ENCODE peak calls at places on chromosomes 16 and 17, in seven cellular contexts. One of them, this sample, is unnamed.

GRCh38 chr17:82648761-82649474 is 674 bp upstream of the WDR45B start:
- DNase-seq in stomach: peak
- DNase-seq in foreskin fibroblast: no peak
- DNase-seq in lung: peak
- DNase-seq in IMR-90: no peak
- DNase-seq in AG10803: no peak
- DNase-seq in tibial nerve: peak
- DNase-seq in this sample: no peak

GRCh38 chr16:67068212-67068753 is 39.3 kb downstream of the CBFB start:
- DNase-seq in lung: no peak
- DNase-seq in IMR-90: peak
- DNase-seq in stomach: no peak
- DNase-seq in foreskin fibroblast: peak
- DNase-seq in tibial nerve: no peak
- DNase-seq in AG10803: no peak
- DNase-seq in this sample: peak

GRCh38 chr16:48173877-48174276 is 18.1 kb upstream of the ABCC12 start:
- DNase-seq in stomach: no peak
- DNase-seq in foreskin fibroblast: no peak
- DNase-seq in AG10803: no peak
- DNase-seq in IMR-90: no peak
- DNase-seq in tibial nerve: no peak
- DNase-seq in lung: no peak
- DNase-seq in this sample: no peak

GRCh38 chr17:62094175-62094574 is 29.1 kb upstream of the MED13 start:
- DNase-seq in AG10803: no peak
- DNase-seq in IMR-90: peak
- DNase-seq in foreskin fibroblast: peak
- DNase-seq in stomach: no peak
- DNase-seq in tibial nerve: no peak
- DNase-seq in lung: no peak
- DNase-seq in this sample: no peak

GRCh38 chr16:77843412-77843811 is 55.0 kb downstream of the VAT1L start:
- DNase-seq in lung: no peak
- DNase-seq in AG10803: peak
- DNase-seq in stomach: no peak
- DNase-seq in IMR-90: no peak
- DNase-seq in tibial nerve: no peak
- DNase-seq in foreskin fibroblast: no peak
- DNase-seq in this sample: no peak

GRCh38 chr17:47145351-47145750 is 43.7 kb downstream of the CDC27 start:
- DNase-seq in stomach: no peak
- DNase-seq in lung: no peak
- DNase-seq in AG10803: no peak
- DNase-seq in tibial nerve: no peak
- DNase-seq in IMR-90: no peak
- DNase-seq in foreskin fibroblast: no peak
- DNase-seq in this sample: no peak

GRCh38 chr17:57875109-57876022 is 25.5 kb upstream of the MRPS23 start:
- DNase-seq in AG10803: peak
- DNase-seq in tibial nerve: peak
- DNase-seq in lung: peak
- DNase-seq in IMR-90: peak
- DNase-seq in stomach: peak
- DNase-seq in foreskin fibroblast: peak
- DNase-seq in this sample: peak

GRCh38 chr16:50718061-50718760 is 23.7 kb upstream of the CYLD start:
- DNase-seq in lung: no peak
- DNase-seq in stomach: no peak
- DNase-seq in tibial nerve: no peak
- DNase-seq in AG10803: peak
- DNase-seq in foreskin fibroblast: peak
- DNase-seq in IMR-90: peak
- DNase-seq in this sample: peak

GRCh38 chr17:38872671-38873385 is 3.0 kb downstream of the LASP1 start:
- DNase-seq in tibial nerve: no peak
- DNase-seq in stomach: peak
- DNase-seq in foreskin fibroblast: no peak
- DNase-seq in lung: no peak
- DNase-seq in IMR-90: no peak
- DNase-seq in AG10803: no peak
- DNase-seq in this sample: no peak

GRCh38 chr16:3459401-3460090 is 16.1 kb downstream of the NAA60 start:
- DNase-seq in IMR-90: peak
- DNase-seq in tibial nerve: no peak
- DNase-seq in stomach: no peak
- DNase-seq in AG10803: no peak
- DNase-seq in lung: no peak
- DNase-seq in foreskin fibroblast: peak
- DNase-seq in this sample: peak

GRCh38 chr17:37430051-37430591 is 23.4 kb downstream of the TADA2A start:
- DNase-seq in AG10803: peak
- DNase-seq in tibial nerve: no peak
- DNase-seq in IMR-90: peak
- DNase-seq in stomach: no peak
- DNase-seq in foreskin fibroblast: peak
- DNase-seq in lung: no peak
- DNase-seq in this sample: peak

GRCh38 chr17:41814195-41814594 is 1.4 kb downstream of the FKBP10 start:
- DNase-seq in lung: no peak
- DNase-seq in IMR-90: peak
- DNase-seq in tibial nerve: no peak
- DNase-seq in AG10803: no peak
- DNase-seq in foreskin fibroblast: peak
- DNase-seq in stomach: no peak
- DNase-seq in this sample: no peak

GRCh38 chr16:75282811-75283281 is 31.4 kb upstream of the BCAR1 start:
- DNase-seq in lung: no peak
- DNase-seq in tibial nerve: no peak
- DNase-seq in IMR-90: peak
- DNase-seq in foreskin fibroblast: peak
- DNase-seq in AG10803: peak
- DNase-seq in stomach: no peak
- DNase-seq in this sample: no peak

GRCh38 chr16:67844441-67844840 is 2.3 kb upstream of the NUTF2 start:
- DNase-seq in IMR-90: peak
- DNase-seq in foreskin fibroblast: peak
- DNase-seq in tibial nerve: no peak
- DNase-seq in AG10803: peak
- DNase-seq in lung: no peak
- DNase-seq in stomach: no peak
- DNase-seq in this sample: peak

GRCh38 chr17:10563991-10564660 is 14.7 kb upstream of the MYH2 start:
- DNase-seq in foreskin fibroblast: no peak
- DNase-seq in IMR-90: no peak
- DNase-seq in tibial nerve: no peak
- DNase-seq in AG10803: no peak
- DNase-seq in stomach: no peak
- DNase-seq in lung: no peak
- DNase-seq in this sample: no peak

GRCh38 chr16:87984868-87985267 is 33.6 kb downstream of the BANP start:
- DNase-seq in tibial nerve: no peak
- DNase-seq in stomach: no peak
- DNase-seq in lung: no peak
- DNase-seq in AG10803: no peak
- DNase-seq in foreskin fibroblast: no peak
- DNase-seq in IMR-90: no peak
- DNase-seq in this sample: no peak

GRCh38 chr17:44362056-44362355 is 1.6 kb downstream of the FAM171A2 start:
- DNase-seq in stomach: no peak
- DNase-seq in AG10803: no peak
- DNase-seq in foreskin fibroblast: no peak
- DNase-seq in lung: no peak
- DNase-seq in tibial nerve: no peak
- DNase-seq in IMR-90: no peak
- DNase-seq in this sample: no peak

GRCh38 chr17:44361292-44362055 is 2.2 kb downstream of the FAM171A2 start:
- DNase-seq in lung: no peak
- DNase-seq in foreskin fibroblast: no peak
- DNase-seq in tibial nerve: no peak
- DNase-seq in stomach: no peak
- DNase-seq in IMR-90: no peak
- DNase-seq in AG10803: no peak
- DNase-seq in this sample: no peak

GRCh38 chr17:44362964-44363612 is 565 bp downstream of the FAM171A2 start:
- DNase-seq in lung: no peak
- DNase-seq in foreskin fibroblast: peak
- DNase-seq in IMR-90: no peak
- DNase-seq in tibial nerve: no peak
- DNase-seq in AG10803: no peak
- DNase-seq in stomach: no peak
- DNase-seq in this sample: no peak

GRCh38 chr17:44362479-44362963 is 1.1 kb downstream of the FAM171A2 start:
- DNase-seq in lung: no peak
- DNase-seq in stomach: no peak
- DNase-seq in tibial nerve: no peak
- DNase-seq in AG10803: no peak
- DNase-seq in IMR-90: no peak
- DNase-seq in foreskin fibroblast: no peak
- DNase-seq in this sample: no peak

DNA sequence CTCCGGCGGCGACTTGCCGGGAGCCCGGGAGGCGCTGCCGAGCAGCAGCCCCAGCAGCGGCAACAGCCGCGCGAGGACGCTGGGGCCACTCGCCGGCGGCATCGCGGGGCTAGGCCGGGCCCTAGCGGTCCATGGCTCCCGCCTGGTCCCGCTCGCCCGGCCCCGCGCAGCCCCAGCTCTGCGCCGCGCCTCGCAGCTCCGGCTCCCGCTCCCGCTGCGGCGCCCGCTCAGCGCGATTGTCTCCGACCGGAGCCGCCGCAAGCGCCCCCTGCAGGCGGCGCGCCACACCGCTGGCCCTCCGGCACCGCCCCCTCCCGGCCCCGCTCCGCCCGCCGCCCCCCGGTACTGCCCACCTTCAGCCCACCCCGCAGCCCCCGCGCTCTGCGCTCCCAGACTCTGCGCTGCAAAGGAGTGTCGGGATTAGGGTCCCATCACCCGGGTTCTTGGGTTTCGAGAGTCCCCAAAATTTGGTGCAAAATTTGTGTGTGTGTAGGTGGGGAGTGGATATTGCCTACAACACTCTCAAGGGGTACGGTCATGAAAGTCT is at the start of gene FAM171A2:
- DNase-seq in stomach: peak
- DNase-seq in IMR-90: peak
- DNase-seq in AG10803: peak
- DNase-seq in tibial nerve: no peak
- DNase-seq in foreskin fibroblast: peak
- DNase-seq in lung: no peak
- DNase-seq in this sample: no peak
- TF ChIP-seq CTCF in stomach: peak
- TF ChIP-seq CTCF in IMR-90: peak
- TF ChIP-seq CTCF in AG10803: peak
- TF ChIP-seq CTCF in tibial nerve: peak
- TF ChIP-seq CTCF in foreskin fibroblast: no peak
- TF ChIP-seq CTCF in lung: peak
- TF ChIP-seq CTCF in this sample: peak

GRCh38 chr16:4802659-4803287 is 340 bp upstream of the ROGDI start:
- DNase-seq in IMR-90: peak
- DNase-seq in foreskin fibroblast: peak
- DNase-seq in stomach: peak
- DNase-seq in lung: peak
- DNase-seq in tibial nerve: peak
- DNase-seq in AG10803: peak
- DNase-seq in this sample: peak
- TF ChIP-seq CTCF in IMR-90: no peak
- TF ChIP-seq CTCF in foreskin fibroblast: no peak
- TF ChIP-seq CTCF in stomach: peak
- TF ChIP-seq CTCF in lung: no peak
- TF ChIP-seq CTCF in tibial nerve: peak
- TF ChIP-seq CTCF in AG10803: no peak
- TF ChIP-seq CTCF in this sample: peak

GRCh38 chr17:7435676-7436555 is 681 bp downstream of the TMEM102 start:
- DNase-seq in tibial nerve: no peak
- DNase-seq in IMR-90: no peak
- DNase-seq in lung: peak
- DNase-seq in foreskin fibroblast: peak
- DNase-seq in stomach: peak
- DNase-seq in AG10803: no peak
- DNase-seq in this sample: no peak
- TF ChIP-seq CTCF in tibial nerve: no peak
- TF ChIP-seq CTCF in IMR-90: peak
- TF ChIP-seq CTCF in lung: no peak
- TF ChIP-seq CTCF in foreskin fibroblast: no peak
- TF ChIP-seq CTCF in stomach: no peak
- TF ChIP-seq CTCF in AG10803: no peak
- TF ChIP-seq CTCF in this sample: peak

GRCh38 chr16:10896165-10896564 is 19.2 kb downstream of the CIITA start:
- DNase-seq in IMR-90: no peak
- DNase-seq in AG10803: no peak
- DNase-seq in lung: no peak
- DNase-seq in stomach: no peak
- DNase-seq in foreskin fibroblast: no peak
- DNase-seq in tibial nerve: no peak
- DNase-seq in this sample: no peak

GRCh38 chr16:10889880-10890279 is 12.9 kb downstream of the CIITA start:
- DNase-seq in lung: no peak
- DNase-seq in stomach: no peak
- DNase-seq in tibial nerve: no peak
- DNase-seq in IMR-90: no peak
- DNase-seq in foreskin fibroblast: no peak
- DNase-seq in AG10803: no peak
- DNase-seq in this sample: no peak

GRCh38 chr16:10896723-10897122 is 19.7 kb downstream of the CIITA start:
- DNase-seq in foreskin fibroblast: no peak
- DNase-seq in tibial nerve: no peak
- DNase-seq in AG10803: no peak
- DNase-seq in IMR-90: no peak
- DNase-seq in stomach: no peak
- DNase-seq in lung: no peak
- DNase-seq in this sample: no peak

GRCh38 chr16:10895053-10895946 is 18.3 kb downstream of the CIITA start:
- DNase-seq in foreskin fibroblast: peak
- DNase-seq in tibial nerve: peak
- DNase-seq in AG10803: peak
- DNase-seq in lung: no peak
- DNase-seq in stomach: no peak
- DNase-seq in IMR-90: peak
- DNase-seq in this sample: no peak

GRCh38 chr16:10892782-10893181 is 15.8 kb downstream of the CIITA start:
- DNase-seq in stomach: no peak
- DNase-seq in IMR-90: no peak
- DNase-seq in lung: no peak
- DNase-seq in tibial nerve: no peak
- DNase-seq in foreskin fibroblast: no peak
- DNase-seq in AG10803: no peak
- DNase-seq in this sample: no peak
- TF ChIP-seq CTCF in stomach: no peak
- TF ChIP-seq CTCF in IMR-90: no peak
- TF ChIP-seq CTCF in lung: no peak
- TF ChIP-seq CTCF in tibial nerve: no peak
- TF ChIP-seq CTCF in foreskin fibroblast: no peak
- TF ChIP-seq CTCF in AG10803: no peak
- TF ChIP-seq CTCF in this sample: no peak

DNA sequence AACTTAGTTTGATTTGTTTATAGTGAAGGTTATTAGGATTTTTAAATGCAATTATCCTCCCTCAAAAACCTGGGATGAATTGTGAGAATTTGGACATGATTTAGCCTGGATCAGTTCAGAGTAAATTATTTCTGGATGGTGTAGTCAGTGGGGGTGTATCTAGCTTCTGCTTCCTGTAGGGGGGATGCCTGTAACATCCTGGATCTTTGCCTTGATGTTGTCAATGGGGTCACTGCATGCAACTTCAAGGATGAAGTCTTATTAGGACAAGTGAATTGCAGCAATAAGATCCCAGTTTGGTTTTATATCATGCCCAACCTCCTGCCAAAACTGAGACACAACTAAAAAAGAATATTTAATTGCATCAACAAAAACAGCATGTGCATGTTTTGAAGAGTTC is 159.6 kb downstream of the HS3ST3B1 start:
- DNase-seq in foreskin fibroblast: no peak
- DNase-seq in stomach: no peak
- DNase-seq in lung: no peak
- DNase-seq in IMR-90: no peak
- DNase-seq in tibial nerve: no peak
- DNase-seq in AG10803: no peak
- DNase-seq in this sample: no peak
- TF ChIP-seq CTCF in foreskin fibroblast: no peak
- TF ChIP-seq CTCF in stomach: no peak
- TF ChIP-seq CTCF in lung: no peak
- TF ChIP-seq CTCF in IMR-90: no peak
- TF ChIP-seq CTCF in tibial nerve: no peak
- TF ChIP-seq CTCF in AG10803: no peak
- TF ChIP-seq CTCF in this sample: no peak

This sample was measured in HFFc6.